ENCODE peak calls at places on chromosomes 3 and 15, in six cellular contexts. S, C, X, J, E and Z are unnamed samples.

GRCh38 chr15:33310481-33311311 is at the start of gene RYR3:
- DNase-seq in S (peak; percentile 4), C (peak; percentile 50), X (peak; percentile 9), J (no peak), E (peak; percentile 20), Z (peak; percentile 22)

GRCh38 chr3:168864107-168865021 is 768.6 kb upstream of the GOLIM4 start:
- DNase-seq in S (no peak), C (no peak), X (no peak), J (no peak), E (no peak), Z (no peak)

GRCh38 chr15:65132841-65133549 is 613 bp downstream of the PDCD7 start:
- DNase-seq in S (peak; percentile 75), C (peak; percentile 74), X (no peak), J (no peak), E (peak; percentile 64), Z (peak; percentile 56)

GRCh38 chr3:5250467-5251195 is 63.1 kb downstream of the EDEM1 start:
- DNase-seq in S (no peak), C (no peak), X (peak; percentile 6), J (no peak), E (no peak), Z (no peak)

GRCh38 chr3:196569003-196569516 is 600 bp downstream of the FBXO45 start:
- DNase-seq in S (peak; percentile 53), C (no peak), X (no peak), J (no peak), E (peak; percentile 63), Z (peak; percentile 42)

GRCh38 chr3:44208086-44208485 is 33.6 kb upstream of the TOPAZ1 start:
- DNase-seq in S (peak; percentile 26), C (no peak), X (no peak), J (no peak), E (no peak), Z (no peak)

GRCh38 chr3:33278106-33278672 is 947 bp downstream of the FBXL2 start:
- DNase-seq in S (peak; percentile 18), C (no peak), X (no peak), J (no peak), E (no peak), Z (no peak)

GRCh38 chr15:81312790-81313543 is 11.0 kb downstream of the STARD5 start:
- DNase-seq in S (peak; percentile 96), C (no peak), X (no peak), J (no peak), E (no peak), Z (no peak)

GRCh38 chr15:44550256-44550655 is 13.3 kb downstream of the EIF3J start:
- DNase-seq in S (peak; percentile 44), C (no peak), X (no peak), J (peak; percentile 29), E (no peak), Z (no peak)

GRCh38 chr3:59326246-59327024 is 276.6 kb upstream of the CFAP20DC start:
- DNase-seq in S (no peak), C (peak; percentile 7), X (no peak), J (no peak), E (no peak), Z (no peak)

GRCh38 chr15:63122002-63122893 is 587 bp downstream of the LACTB start:
- DNase-seq in S (peak; percentile 79), C (peak; percentile 61), X (peak; percentile 2), J (peak; percentile 9), E (peak; percentile 87), Z (peak; percentile 82)

GRCh38 chr3:30503431-30503830 is 103.0 kb upstream of the TGFBR2 start:
- DNase-seq in S (no peak), C (no peak), X (no peak), J (no peak), E (no peak), Z (no peak)

GRCh38 chr3:45606991-45607712 is 12.6 kb downstream of the LIMD1 start:
- DNase-seq in S (peak; percentile 45), C (no peak), X (no peak), J (no peak), E (no peak), Z (no peak)

GRCh38 chr15:23857028-23857641 is 170.0 kb upstream of the NDN start:
- DNase-seq in S (peak; percentile 43), C (peak; percentile 60), X (no peak), J (no peak), E (peak; percentile 44), Z (peak; percentile 27)

GRCh38 chr15:73924258-73924921 is 1.9 kb upstream of the LOXL1 start:
- DNase-seq in S (peak; percentile 88), C (no peak), X (no peak), J (peak; percentile 55), E (no peak), Z (no peak)

GRCh38 chr15:76161153-76162049 is 101.6 kb downstream of the TMEM266 start:
- DNase-seq in S (no peak), C (no peak), X (no peak), J (peak; percentile 86), E (no peak), Z (no peak)

GRCh38 chr3:59605318-59605717 is 555.5 kb upstream of the CFAP20DC start:
- DNase-seq in S (no peak), C (no peak), X (peak; percentile 70), J (no peak), E (no peak), Z (no peak)

GRCh38 chr3:43768594-43768993 is 77.9 kb downstream of the ABHD5 start:
- DNase-seq in S (no peak), C (no peak), X (no peak), J (no peak), E (no peak), Z (no peak)

GRCh38 chr3:12187448-12188327 is 29.0 kb upstream of the TIMP4 start:
- DNase-seq in S (peak; percentile 57), C (no peak), X (no peak), J (no peak), E (peak; percentile 79), Z (no peak)

GRCh38 chr3:99108508-99108907 is 207.0 kb upstream of the DCBLD2 start:
- DNase-seq in S (peak; percentile 94), C (no peak), X (no peak), J (no peak), E (no peak), Z (no peak)

GRCh38 chr3:69751118-69751517 is 11.9 kb downstream of the MITF start:
- DNase-seq in S (no peak), C (no peak), X (no peak), J (no peak), E (no peak), Z (no peak)

GRCh38 chr15:38699633-38700230 is 135.1 kb upstream of the RASGRP1 start:
- DNase-seq in S (peak; percentile 63), C (peak; percentile 67), X (peak; percentile 4), J (peak; percentile 50), E (peak; percentile 63), Z (no peak)

GRCh38 chr3:39381432-39381831 is 1.7 kb upstream of the SLC25A38 start:
- DNase-seq in S (no peak), C (no peak), X (no peak), J (no peak), E (no peak), Z (no peak)

GRCh38 chr3:14143826-14144225 is 19.0 kb downstream of the TMEM43 start:
- DNase-seq in S (peak; percentile 93), C (no peak), X (peak; percentile 1), J (no peak), E (no peak), Z (no peak)

GRCh38 chr15:101807345-101807945 is 4.1 kb downstream of the OR4F6 start:
- DNase-seq in S (peak; percentile 49), C (no peak), X (no peak), J (no peak), E (no peak), Z (no peak)

GRCh38 chr3:196012481-196012880 is 69.4 kb downstream of the TFRC start:
- DNase-seq in S (no peak), C (no peak), X (no peak), J (no peak), E (no peak), Z (no peak)

GRCh38 chr3:188739547-188739946 is 432.2 kb upstream of the TPRG1 start:
- DNase-seq in S (no peak), C (no peak), X (no peak), J (no peak), E (no peak), Z (no peak)

GRCh38 chr3:132399054-132399929 is 18.0 kb upstream of the DNAJC13 start:
- DNase-seq in S (peak; percentile 66), C (peak; percentile 40), X (peak; percentile 6), J (peak; percentile 40), E (peak; percentile 54), Z (peak; percentile 19)

GRCh38 chr15:35757323-35757722 is 211.4 kb upstream of the DPH6 start:
- DNase-seq in S (no peak), C (no peak), X (peak; percentile 23), J (no peak), E (no peak), Z (no peak)